ENCODE peak calls at places on chromosomes 7 and 10, in nine cellular contexts. One of them, this sample, is unnamed.

GRCh38 chr10:31819393-31819820 is 109.2 kb downstream of the ARHGAP12 start:
- DNase-seq in adrenal gland: no peak
- DNase-seq in H1: no peak
- DNase-seq in lower leg skin: peak; percentile 34
- DNase-seq in sigmoid colon: no peak
- DNase-seq in ovary: no peak
- DNase-seq in K562: peak; percentile 5
- DNase-seq in heart left ventricle: no peak
- DNase-seq in uterus: peak; percentile 23
- DNase-seq in this sample: no peak

GRCh38 chr7:97418312-97418711 is 300.8 kb downstream of the SDHAF3 start:
- DNase-seq in H1: peak; percentile 51
- DNase-seq in adrenal gland: no peak
- DNase-seq in K562: no peak
- DNase-seq in uterus: no peak
- DNase-seq in sigmoid colon: no peak
- DNase-seq in ovary: no peak
- DNase-seq in heart left ventricle: no peak
- DNase-seq in lower leg skin: no peak
- DNase-seq in this sample: no peak

GRCh38 chr7:41656357-41656756 is 46.5 kb downstream of the INHBA start:
- DNase-seq in heart left ventricle: no peak
- DNase-seq in sigmoid colon: no peak
- DNase-seq in H1: no peak
- DNase-seq in ovary: no peak
- DNase-seq in lower leg skin: no peak
- DNase-seq in adrenal gland: no peak
- DNase-seq in uterus: no peak
- DNase-seq in K562: no peak
- DNase-seq in this sample: no peak

GRCh38 chr7:152522551-152522950 is 86.7 kb upstream of the KMT2C start:
- DNase-seq in sigmoid colon: no peak
- DNase-seq in heart left ventricle: no peak
- DNase-seq in adrenal gland: peak; percentile 87
- DNase-seq in K562: no peak
- DNase-seq in ovary: peak; percentile 44
- DNase-seq in lower leg skin: no peak
- DNase-seq in uterus: peak; percentile 19
- DNase-seq in H1: no peak
- DNase-seq in this sample: no peak

GRCh38 chr10:133405272-133405671 is 11.3 kb downstream of the MTG1 start:
- DNase-seq in ovary: no peak
- DNase-seq in H1: no peak
- DNase-seq in uterus: no peak
- DNase-seq in lower leg skin: no peak
- DNase-seq in K562: no peak
- DNase-seq in heart left ventricle: no peak
- DNase-seq in adrenal gland: no peak
- DNase-seq in sigmoid colon: no peak
- DNase-seq in this sample: no peak

GRCh38 chr7:93117327-93117726 is 452 bp downstream of the SAMD9 start:
- DNase-seq in uterus: no peak
- DNase-seq in lower leg skin: no peak
- DNase-seq in sigmoid colon: no peak
- DNase-seq in adrenal gland: no peak
- DNase-seq in K562: no peak
- DNase-seq in H1: no peak
- DNase-seq in heart left ventricle: no peak
- DNase-seq in ovary: no peak
- DNase-seq in this sample: no peak

GRCh38 chr7:1707756-1708611 is 37.9 kb downstream of the ELFN1 start:
- DNase-seq in heart left ventricle: no peak
- DNase-seq in lower leg skin: no peak
- DNase-seq in uterus: no peak
- DNase-seq in ovary: no peak
- DNase-seq in K562: no peak
- DNase-seq in adrenal gland: no peak
- DNase-seq in sigmoid colon: no peak
- DNase-seq in H1: peak; percentile 49
- DNase-seq in this sample: no peak

GRCh38 chr7:2306688-2307087 is 7.6 kb downstream of the SNX8 start:
- DNase-seq in sigmoid colon: no peak
- DNase-seq in heart left ventricle: no peak
- DNase-seq in lower leg skin: no peak
- DNase-seq in uterus: no peak
- DNase-seq in K562: no peak
- DNase-seq in adrenal gland: no peak
- DNase-seq in ovary: no peak
- DNase-seq in H1: no peak
- DNase-seq in this sample: no peak

GRCh38 chr10:129764901-129765663 is 199.0 kb downstream of the EBF3 start:
- DNase-seq in lower leg skin: no peak
- DNase-seq in uterus: peak; percentile 6
- DNase-seq in adrenal gland: peak; percentile 18
- DNase-seq in heart left ventricle: no peak
- DNase-seq in ovary: no peak
- DNase-seq in sigmoid colon: peak; percentile 33
- DNase-seq in H1: peak; percentile 33
- DNase-seq in K562: no peak
- DNase-seq in this sample: no peak

GRCh38 chr7:151697942-151698341 is 178.2 kb upstream of the RHEB start:
- DNase-seq in adrenal gland: no peak
- DNase-seq in uterus: no peak
- DNase-seq in ovary: no peak
- DNase-seq in K562: no peak
- DNase-seq in H1: no peak
- DNase-seq in sigmoid colon: no peak
- DNase-seq in heart left ventricle: peak; percentile 43
- DNase-seq in lower leg skin: no peak
- DNase-seq in this sample: no peak

GRCh38 chr10:125063256-125063945 is 97.0 kb downstream of the CTBP2 start:
- DNase-seq in lower leg skin: no peak
- DNase-seq in H1: no peak
- DNase-seq in K562: no peak
- DNase-seq in heart left ventricle: no peak
- DNase-seq in ovary: no peak
- DNase-seq in sigmoid colon: no peak
- DNase-seq in uterus: peak; percentile 61
- DNase-seq in adrenal gland: no peak
- DNase-seq in this sample: peak; percentile 39

GRCh38 chr10:13559124-13559700 is 27.6 kb upstream of the PRPF18 start:
- DNase-seq in uterus: no peak
- DNase-seq in H1: no peak
- DNase-seq in sigmoid colon: no peak
- DNase-seq in K562: no peak
- DNase-seq in heart left ventricle: no peak
- DNase-seq in lower leg skin: no peak
- DNase-seq in adrenal gland: no peak
- DNase-seq in ovary: no peak
- DNase-seq in this sample: no peak

GRCh38 chr10:91756286-91756685 is 41.9 kb upstream of the TNKS2 start:
- DNase-seq in lower leg skin: no peak
- DNase-seq in sigmoid colon: no peak
- DNase-seq in K562: no peak
- DNase-seq in adrenal gland: no peak
- DNase-seq in heart left ventricle: no peak
- DNase-seq in ovary: no peak
- DNase-seq in H1: no peak
- DNase-seq in uterus: no peak
- DNase-seq in this sample: no peak

GRCh38 chr7:43876266-43876665 is 6.9 kb upstream of the MRPS24 start:
- DNase-seq in adrenal gland: no peak
- DNase-seq in H1: no peak
- DNase-seq in ovary: no peak
- DNase-seq in sigmoid colon: no peak
- DNase-seq in lower leg skin: no peak
- DNase-seq in heart left ventricle: no peak
- DNase-seq in K562: no peak
- DNase-seq in uterus: no peak
- DNase-seq in this sample: no peak

GRCh38 chr10:78025685-78026364 is 3.5 kb downstream of the POLR3A start:
- DNase-seq in sigmoid colon: no peak
- DNase-seq in adrenal gland: no peak
- DNase-seq in heart left ventricle: no peak
- DNase-seq in H1: no peak
- DNase-seq in uterus: no peak
- DNase-seq in K562: no peak
- DNase-seq in lower leg skin: no peak
- DNase-seq in ovary: no peak
- DNase-seq in this sample: no peak

GRCh38 chr10:129963831-129964501 is at the start of gene EBF3:
- DNase-seq in uterus: peak; percentile 65
- DNase-seq in adrenal gland: peak; percentile 55
- DNase-seq in K562: peak; percentile 43
- DNase-seq in lower leg skin: peak; percentile 60
- DNase-seq in ovary: peak; percentile 65
- DNase-seq in sigmoid colon: peak; percentile 84
- DNase-seq in H1: peak; percentile 91
- DNase-seq in heart left ventricle: peak; percentile 94
- DNase-seq in this sample: peak; percentile 44

GRCh38 chr7:151063212-151063561 is 3.8 kb downstream of the SLC4A2 start:
- DNase-seq in K562: peak; percentile 65
- DNase-seq in ovary: peak; percentile 66
- DNase-seq in lower leg skin: no peak
- DNase-seq in H1: no peak
- DNase-seq in uterus: peak; percentile 75
- DNase-seq in adrenal gland: peak; percentile 78
- DNase-seq in sigmoid colon: peak; percentile 91
- DNase-seq in heart left ventricle: no peak
- DNase-seq in this sample: no peak

GRCh38 chr10:7551289-7551688 is 115.5 kb downstream of the ITIH5 start:
- DNase-seq in K562: no peak
- DNase-seq in adrenal gland: no peak
- DNase-seq in sigmoid colon: peak; percentile 79
- DNase-seq in H1: no peak
- DNase-seq in ovary: no peak
- DNase-seq in heart left ventricle: no peak
- DNase-seq in lower leg skin: no peak
- DNase-seq in uterus: no peak
- DNase-seq in this sample: no peak

GRCh38 chr10:68599754-68600040 is 39.6 kb downstream of the TET1 start:
- DNase-seq in H1: no peak
- DNase-seq in lower leg skin: no peak
- DNase-seq in sigmoid colon: no peak
- DNase-seq in heart left ventricle: no peak
- DNase-seq in uterus: no peak
- DNase-seq in ovary: no peak
- DNase-seq in adrenal gland: no peak
- DNase-seq in K562: no peak
- DNase-seq in this sample: no peak

GRCh38 chr10:133087679-133088523 is at the start of gene ADGRA1:
- DNase-seq in H1: no peak
- DNase-seq in K562: peak; percentile 20
- DNase-seq in heart left ventricle: peak; percentile 59
- DNase-seq in ovary: no peak
- DNase-seq in lower leg skin: no peak
- DNase-seq in uterus: no peak
- DNase-seq in adrenal gland: peak; percentile 83
- DNase-seq in sigmoid colon: no peak
- DNase-seq in this sample: no peak

GRCh38 chr7:38863609-38864291 is 45.2 kb downstream of the VPS41 start:
- DNase-seq in H1: no peak
- DNase-seq in heart left ventricle: no peak
- DNase-seq in K562: no peak
- DNase-seq in sigmoid colon: no peak
- DNase-seq in ovary: no peak
- DNase-seq in adrenal gland: no peak
- DNase-seq in lower leg skin: no peak
- DNase-seq in uterus: no peak
- DNase-seq in this sample: peak; percentile 26
- TF ChIP-seq POLR2A in H1: no peak
- TF ChIP-seq POLR2A in heart left ventricle: no peak
- TF ChIP-seq POLR2A in K562: no peak
- TF ChIP-seq POLR2A in sigmoid colon: no peak
- TF ChIP-seq POLR2A in ovary: no peak
- TF ChIP-seq POLR2A in adrenal gland: no peak
- TF ChIP-seq POLR2A in lower leg skin: no peak
- TF ChIP-seq POLR2A in uterus: no peak
- TF ChIP-seq POLR2A in this sample: no peak

GRCh38 chr10:33005322-33006282 is 47.6 kb upstream of the ITGB1 start:
- DNase-seq in K562: peak; percentile 36
- DNase-seq in sigmoid colon: peak; percentile 95
- DNase-seq in lower leg skin: peak; percentile 58
- DNase-seq in uterus: peak; percentile 86
- DNase-seq in H1: peak; percentile 73
- DNase-seq in heart left ventricle: peak; percentile 89
- DNase-seq in adrenal gland: peak; percentile 88
- DNase-seq in ovary: peak; percentile 64
- DNase-seq in this sample: peak; percentile 49
- TF ChIP-seq POLR2A in K562: no peak
- TF ChIP-seq POLR2A in sigmoid colon: peak; percentile 49
- TF ChIP-seq POLR2A in lower leg skin: no peak
- TF ChIP-seq POLR2A in uterus: peak; percentile 16
- TF ChIP-seq POLR2A in H1: peak; percentile 51
- TF ChIP-seq POLR2A in heart left ventricle: no peak
- TF ChIP-seq POLR2A in adrenal gland: peak; percentile 56
- TF ChIP-seq POLR2A in ovary: no peak
- TF ChIP-seq POLR2A in this sample: peak; percentile 17

DNA sequence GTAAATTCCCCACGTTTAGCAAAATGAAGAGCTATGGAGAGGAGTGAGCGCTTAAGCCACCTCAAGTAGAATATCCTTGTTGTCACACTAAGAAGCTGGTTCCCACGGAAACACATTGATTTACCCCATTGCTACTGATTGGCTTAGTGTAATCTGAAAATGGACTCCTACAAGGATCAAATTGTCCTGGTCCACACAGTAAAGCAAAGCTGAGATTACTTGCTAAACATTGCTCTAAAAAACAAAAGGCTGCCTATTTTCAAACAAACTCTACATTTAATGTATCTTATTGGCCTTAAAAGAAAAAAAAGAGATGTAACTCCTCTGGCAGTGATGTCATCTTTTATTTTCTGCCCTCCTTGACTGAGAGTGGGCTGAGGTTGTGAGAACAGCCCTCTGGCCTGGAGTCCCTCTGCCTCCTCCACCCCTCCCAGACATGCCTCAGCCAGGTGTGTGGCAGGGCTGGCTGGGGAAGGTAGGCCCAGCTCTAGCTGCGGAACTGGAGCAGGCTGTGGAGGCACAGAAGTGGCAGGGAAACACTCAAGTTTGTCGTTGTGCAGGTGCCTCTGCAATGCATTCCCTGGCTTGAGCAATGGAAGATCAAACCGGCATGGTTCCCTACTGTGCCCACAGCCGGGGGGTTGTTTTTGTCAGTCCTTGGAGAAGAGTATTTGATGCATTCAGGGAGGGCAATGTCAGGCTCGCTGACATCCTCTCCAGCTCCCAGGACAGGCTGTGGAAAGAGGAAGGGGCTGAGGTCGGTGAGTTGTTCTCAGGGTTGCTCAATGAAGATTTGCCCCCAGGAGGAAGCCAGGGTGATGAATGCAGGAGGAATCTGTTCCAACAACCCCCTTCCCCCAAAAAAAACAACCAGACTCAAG is 9.1 kb downstream of the KLF6 start:
- DNase-seq in ovary: no peak
- DNase-seq in lower leg skin: peak; percentile 59
- DNase-seq in adrenal gland: peak; percentile 58
- DNase-seq in H1: peak; percentile 56
- DNase-seq in K562: no peak
- DNase-seq in sigmoid colon: peak; percentile 67
- DNase-seq in heart left ventricle: no peak
- DNase-seq in uterus: no peak
- DNase-seq in this sample: no peak
- TF ChIP-seq POLR2A in ovary: no peak
- TF ChIP-seq POLR2A in lower leg skin: no peak
- TF ChIP-seq POLR2A in adrenal gland: no peak
- TF ChIP-seq POLR2A in H1: no peak
- TF ChIP-seq POLR2A in K562: peak; percentile 70
- TF ChIP-seq POLR2A in sigmoid colon: no peak
- TF ChIP-seq POLR2A in heart left ventricle: no peak
- TF ChIP-seq POLR2A in uterus: no peak
- TF ChIP-seq POLR2A in this sample: no peak

GRCh38 chr10:79069325-79070090 is 742 bp downstream of the ZMIZ1 start:
- DNase-seq in H1: no peak
- DNase-seq in adrenal gland: peak; percentile 77
- DNase-seq in ovary: peak; percentile 58
- DNase-seq in sigmoid colon: peak; percentile 81
- DNase-seq in heart left ventricle: peak; percentile 85
- DNase-seq in uterus: no peak
- DNase-seq in lower leg skin: no peak
- DNase-seq in K562: peak; percentile 79
- DNase-seq in this sample: no peak
- TF ChIP-seq POLR2A in H1: no peak
- TF ChIP-seq POLR2A in adrenal gland: peak; percentile 8
- TF ChIP-seq POLR2A in ovary: no peak
- TF ChIP-seq POLR2A in sigmoid colon: no peak
- TF ChIP-seq POLR2A in heart left ventricle: no peak
- TF ChIP-seq POLR2A in uterus: no peak
- TF ChIP-seq POLR2A in lower leg skin: no peak
- TF ChIP-seq POLR2A in K562: no peak
- TF ChIP-seq POLR2A in this sample: no peak